ENCODE peak calls at places on chromosomes 7 and 10, in seven cellular contexts. S, N, J, R, Z, Q and A are unnamed samples.

GRCh38 chr7:23604296-23604640 is 7.1 kb downstream of the CCDC126 start:
- DNase-seq in S (peak; percentile 10), N (no peak), J (no peak), Z (no peak), R (no peak), Q (no peak), A (no peak)

GRCh38 chr10:86654411-86655172 is at the start of gene OPN4:
- DNase-seq in S (peak; percentile 67), Q (no peak), N (peak; percentile 16), J (no peak), R (no peak), Z (no peak), A (no peak)

GRCh38 chr7:901388-902154 is 25.2 kb downstream of the GET4 start:
- DNase-seq in S (peak; percentile 82), R (peak; percentile 71), J (peak; percentile 81), N (peak; percentile 74), Z (peak; percentile 79), Q (peak; percentile 87), A (no peak)

GRCh38 chr7:33764752-33765451 is 140.4 kb upstream of the BMPER start:
- DNase-seq in Z (no peak), Q (peak; percentile 53), J (no peak), N (no peak), S (peak; percentile 93), R (no peak), A (no peak)

GRCh38 chr7:20722941-20723340 is 63.7 kb downstream of the SP8 start:
- DNase-seq in R (no peak), Z (no peak), Q (no peak), N (no peak), S (no peak), J (no peak), A (no peak)

GRCh38 chr7:46707973-46708372 is 786.9 kb upstream of the IGFBP3 start:
- DNase-seq in R (no peak), J (no peak), S (no peak), Q (no peak), Z (no peak), N (no peak), A (no peak)

GRCh38 chr10:44878704-44879530 is 32.2 kb upstream of the TMEM72 start:
- DNase-seq in Q (peak; percentile 95), R (peak; percentile 86), Z (no peak), N (peak; percentile 81), J (peak; percentile 91), S (peak; percentile 82), A (peak; percentile 91)

GRCh38 chr7:138699661-138700060 is 1.5 kb downstream of the SVOPL start:
- DNase-seq in R (no peak), N (no peak), S (no peak), J (no peak), Q (no peak), Z (no peak), A (no peak)

GRCh38 chr10:55668326-55668922 is 692.6 kb downstream of the ZWINT start:
- DNase-seq in Q (peak; percentile 43), N (no peak), J (no peak), Z (peak; percentile 16), R (no peak), S (no peak), A (no peak)

GRCh38 chr10:123147635-123148413 is at the start of gene HMX2:
- DNase-seq in S (no peak), N (no peak), J (no peak), R (no peak), Q (no peak), Z (peak; percentile 45), A (no peak)

GRCh38 chr10:87505366-87506113 is 847 bp downstream of the MINPP1 start:
- DNase-seq in N (peak; percentile 29), R (peak; percentile 61), S (peak; percentile 61), Q (peak; percentile 86), J (peak; percentile 61), Z (peak; percentile 65), A (no peak)

GRCh38 chr7:75756340-75757297 is 15.4 kb downstream of the CCL26 start:
- DNase-seq in N (no peak), Q (peak; percentile 44), S (peak; percentile 53), J (no peak), R (no peak), Z (peak; percentile 62), A (no peak)

DNA sequence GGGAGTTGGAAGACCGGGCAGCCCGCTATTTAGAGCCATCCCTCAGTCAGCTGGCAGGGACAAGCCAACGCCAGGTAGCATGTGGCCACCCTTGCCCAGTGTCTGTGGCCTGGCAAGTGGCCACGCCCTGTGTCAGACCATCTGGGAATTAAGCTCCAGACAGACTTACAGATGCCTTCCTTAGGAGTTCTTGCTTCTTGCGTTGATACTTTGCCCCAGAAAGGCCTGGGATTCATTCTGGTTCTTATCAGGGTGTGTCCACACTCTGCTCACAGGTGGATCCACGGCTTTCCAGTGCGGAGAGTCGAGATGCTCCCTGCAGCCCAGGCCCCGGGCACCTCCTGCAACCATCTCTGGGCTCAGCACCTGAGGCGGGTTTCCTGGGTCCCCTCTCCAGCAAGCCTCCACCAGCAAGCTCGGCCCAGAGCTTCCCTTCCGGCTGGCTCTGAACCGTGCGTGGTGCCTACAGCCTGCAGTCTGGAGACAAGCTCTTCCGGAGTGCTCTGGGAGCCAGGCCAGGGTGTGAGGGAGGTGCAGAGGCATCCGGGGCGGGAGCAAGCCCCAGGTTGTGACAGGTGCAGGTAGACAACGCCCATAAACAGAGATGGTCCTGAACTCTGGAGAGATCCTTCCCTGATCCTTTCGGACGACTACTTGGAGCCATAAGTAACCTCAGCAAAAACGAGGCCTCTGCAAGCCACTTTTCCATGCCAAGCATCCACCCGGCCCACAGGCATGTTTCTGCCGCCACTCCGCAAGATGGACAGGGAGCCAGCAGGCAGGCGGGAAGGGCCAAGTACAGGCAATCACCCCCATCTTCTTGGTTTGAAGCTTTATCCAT is 32.3 kb upstream of the PPIF start:
- DNase-seq in S (no peak), J (no peak), N (no peak), R (no peak), Q (no peak), Z (no peak), A (no peak)
- H3K36me3 ChIP-seq in S (peaks cover 48% of the 10 kb centered on the region), J (peaks cover 55% of the 10 kb centered on the region), N (peaks cover 42% of the 10 kb centered on the region), R (peaks cover 41% of the 10 kb centered on the region), Q (no peaks in the 10 kb centered on the region), Z (peaks cover 28% of the 10 kb centered on the region), A (peaks cover 42% of the 10 kb centered on the region)

GRCh38 chr10:77715536-77715935 is 77.9 kb upstream of the KCNMA1 start:
- DNase-seq in R (no peak), N (no peak), J (no peak), S (no peak), Z (no peak), Q (no peak), A (no peak)

GRCh38 chr10:77716943-77717735 is 79.5 kb upstream of the KCNMA1 start:
- DNase-seq in J (no peak), Q (no peak), S (peak; percentile 46), R (no peak), N (no peak), Z (no peak), A (no peak)

GRCh38 chr10:77712207-77712606 is 74.6 kb upstream of the KCNMA1 start:
- DNase-seq in Q (no peak), S (no peak), Z (no peak), R (no peak), J (no peak), N (no peak), A (no peak)

GRCh38 chr10:77713506-77714280 is 76.1 kb upstream of the KCNMA1 start:
- DNase-seq in Z (no peak), J (no peak), Q (no peak), S (peak; percentile 51), R (no peak), N (no peak), A (no peak)

DNA sequence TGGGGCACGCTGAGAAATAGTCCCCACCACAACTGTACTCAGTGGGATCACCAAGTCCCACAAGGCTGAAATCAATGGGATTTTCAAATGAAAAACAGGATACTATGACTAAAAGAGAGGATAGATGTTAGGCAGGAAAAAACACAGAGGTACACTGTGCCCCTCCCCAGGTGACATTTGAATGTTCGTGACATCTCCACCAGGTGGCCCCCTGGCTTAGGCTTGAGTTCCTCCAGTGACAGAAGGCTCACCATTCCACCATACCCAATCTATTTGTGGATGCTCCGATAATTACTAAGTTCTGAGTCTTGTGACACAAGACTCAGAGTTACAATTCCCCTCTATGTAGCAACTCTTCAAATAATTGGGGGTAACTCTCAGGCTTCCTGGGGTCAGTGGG is 77.5 kb upstream of the KCNMA1 start:
- DNase-seq in J (no peak), Z (peak; percentile 10), S (no peak), Q (no peak), R (no peak), N (no peak), A (no peak)
- TF ChIP-seq CTCF in J (no peak), Z (peak; percentile 71), S (no peak), Q (peak; percentile 23), R (no peak), N (no peak), A (no peak)

GRCh38 chr7:140456627-140457051 is 22.7 kb downstream of the MKRN1 start:
- DNase-seq in S (no peak), R (peak; percentile 26), J (no peak), Q (no peak), Z (no peak), N (no peak), A (no peak)

GRCh38 chr7:140455743-140456142 is 23.6 kb downstream of the MKRN1 start:
- DNase-seq in Z (no peak), J (no peak), N (no peak), R (no peak), S (no peak), Q (no peak), A (no peak)

GRCh38 chr7:140451716-140452115 is 27.6 kb downstream of the MKRN1 start:
- DNase-seq in Q (no peak), S (no peak), J (no peak), R (no peak), Z (no peak), N (no peak), A (no peak)

GRCh38 chr7:140453273-140453672 is 26.0 kb downstream of the MKRN1 start:
- DNase-seq in Z (no peak), S (no peak), R (no peak), J (no peak), N (no peak), Q (no peak), A (no peak)

DNA sequence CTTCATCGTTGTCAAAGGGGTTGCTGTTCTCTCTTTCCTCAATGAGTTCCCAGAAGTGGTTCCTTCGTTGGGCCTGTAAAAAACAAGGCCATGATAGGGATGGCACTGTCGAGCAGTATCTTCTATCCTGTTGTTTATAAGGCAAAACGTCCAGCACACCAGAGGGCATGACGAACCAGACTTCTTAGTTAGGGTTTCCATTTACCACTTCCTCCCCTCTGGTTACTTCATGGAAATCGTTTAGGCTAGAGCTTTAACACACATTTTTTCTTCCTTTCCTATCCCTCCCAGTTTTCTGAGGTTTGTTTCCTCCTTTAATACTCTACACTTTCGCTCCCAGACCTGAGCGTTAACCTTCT is 24.7 kb downstream of the MKRN1 start:
- DNase-seq in R (no peak), S (no peak), J (no peak), Q (no peak), N (no peak), Z (no peak), A (no peak)
- H3K36me3 ChIP-seq in R (peaks cover 37% of the 10 kb centered on the region), S (peaks cover 40% of the 10 kb centered on the region), J (peaks cover 83% of the 10 kb centered on the region), Q (no peaks in the 10 kb centered on the region), N (peaks cover 75% of the 10 kb centered on the region), Z (peaks cover 70% of the 10 kb centered on the region), A (peaks cover 60% of the 10 kb centered on the region)

GRCh38 chr10:29535778-29536459 is 98.9 kb downstream of the SVIL start:
- DNase-seq in Z (no peak), S (no peak), J (no peak), R (peak; percentile 20), Q (no peak), N (no peak), A (no peak)
- TF ChIP-seq CTCF in Z (peak; percentile 10), S (no peak), J (no peak), R (no peak), Q (no peak), N (no peak), A (no peak)

GRCh38 chr10:93369588-93370164 is 112.5 kb downstream of the MYOF start:
- DNase-seq in Z (no peak), Q (no peak), R (no peak), J (no peak), S (no peak), N (no peak), A (no peak)
- H3K36me3 ChIP-seq in Z (no peaks in the 10 kb centered on the region), Q (no peaks in the 10 kb centered on the region), R (peaks cover 32% of the 10 kb centered on the region), J (peaks cover 95% of the 10 kb centered on the region), S (peaks cover 57% of the 10 kb centered on the region), N (peaks cover 91% of the 10 kb centered on the region), A (peaks cover 34% of the 10 kb centered on the region)